ENCODE peak calls at places on chromosomes 6 and 20, in eight cellular contexts. Z is neural progenitor cell, D is MM.1S, A is HCT116, Q is GM23248, E is PC-3, K is hepatocyte, U is SK-N-SH. N is an unnamed sample.

GRCh38 chr20:58755751-58756524 is 63.3 kb downstream of the NPEPL1 start:
- DNase-seq in Q (no peak), D (no peak), K (no peak), A (no peak), U (no peak), E (no peak), Z (no peak), N (no peak)

GRCh38 chr20:38893485-38894090 is 32.6 kb upstream of the FAM83D start:
- DNase-seq in Q (peak; percentile 63), K (peak; percentile 79), A (peak; percentile 19), Z (peak; percentile 76), E (peak; percentile 75), D (peak; percentile 83), U (peak; percentile 91), N (peak; percentile 85)

GRCh38 chr20:15012551-15012950 is 675.1 kb upstream of the FLRT3 start:
- DNase-seq in Z (peak; percentile 54), U (no peak), K (no peak), A (no peak), Q (no peak), E (no peak), D (no peak), N (no peak)

GRCh38 chr6:149484733-149485700 is at the start of gene ZC3H12D:
- DNase-seq in Q (peak; percentile 52), A (peak; percentile 38), Z (peak; percentile 18), E (peak; percentile 47), K (peak; percentile 79), U (no peak), D (no peak), N (no peak)

GRCh38 chr6:26033132-26033941 is 53.9 kb upstream of the HFE start:
- DNase-seq in Z (peak; percentile 87), D (peak; percentile 95), A (peak; percentile 95), U (peak; percentile 79), E (peak; percentile 97), K (peak; percentile 90), Q (peak; percentile 94), N (peak; percentile 95)

GRCh38 chr6:15317934-15318902 is 72.3 kb downstream of the JARID2 start:
- DNase-seq in Q (no peak), D (no peak), K (no peak), Z (peak; percentile 68), A (no peak), U (no peak), E (no peak), N (no peak)

GRCh38 chr6:90720404-90720803 is 133.5 kb upstream of the MAP3K7 start:
- DNase-seq in D (no peak), K (no peak), A (no peak), Q (no peak), Z (no peak), U (no peak), E (no peak), N (no peak)

GRCh38 chr20:32603046-32603726 is 18.1 kb upstream of the NOL4L start:
- DNase-seq in U (no peak), Z (no peak), Q (no peak), D (no peak), E (no peak), A (no peak), K (no peak), N (no peak)

GRCh38 chr6:111805511-111806181 is 67.6 kb downstream of the FYN start:
- DNase-seq in K (no peak), E (peak; percentile 65), A (no peak), D (no peak), U (no peak), Z (peak; percentile 24), Q (peak; percentile 83), N (no peak)

GRCh38 chr6:170366248-170366960 is 59.8 kb downstream of the FAM120B start:
- DNase-seq in Z (no peak), Q (no peak), K (no peak), U (peak; percentile 37), D (no peak), A (no peak), E (no peak), N (no peak)

GRCh38 chr6:48904809-48905208 is 558.2 kb downstream of the MMUT start:
- DNase-seq in D (peak; percentile 48), E (no peak), Q (no peak), K (no peak), A (no peak), Z (no peak), U (no peak), N (no peak)

GRCh38 chr6:158768396-158768795 is 50.8 kb downstream of the EZR start:
- DNase-seq in E (no peak), D (no peak), U (no peak), Q (no peak), A (no peak), K (no peak), Z (no peak), N (no peak)

GRCh38 chr20:39885975-39886649 is 802.9 kb downstream of the MAFB start:
- DNase-seq in E (peak; percentile 13), K (peak; percentile 81), Z (peak; percentile 84), D (peak; percentile 57), A (no peak), U (peak; percentile 29), Q (peak; percentile 98), N (peak; percentile 94)

GRCh38 chr6:119077643-119078448 is 618 bp downstream of the FAM184A start:
- DNase-seq in Z (peak; percentile 55), E (peak; percentile 67), Q (peak; percentile 29), K (peak; percentile 67), A (no peak), D (peak; percentile 61), U (peak; percentile 75), N (peak; percentile 82)

GRCh38 chr6:81859884-81860283 is 107.4 kb upstream of the TENT5A start:
- DNase-seq in D (no peak), U (no peak), Z (no peak), A (no peak), E (no peak), K (no peak), Q (no peak), N (no peak)

DNA sequence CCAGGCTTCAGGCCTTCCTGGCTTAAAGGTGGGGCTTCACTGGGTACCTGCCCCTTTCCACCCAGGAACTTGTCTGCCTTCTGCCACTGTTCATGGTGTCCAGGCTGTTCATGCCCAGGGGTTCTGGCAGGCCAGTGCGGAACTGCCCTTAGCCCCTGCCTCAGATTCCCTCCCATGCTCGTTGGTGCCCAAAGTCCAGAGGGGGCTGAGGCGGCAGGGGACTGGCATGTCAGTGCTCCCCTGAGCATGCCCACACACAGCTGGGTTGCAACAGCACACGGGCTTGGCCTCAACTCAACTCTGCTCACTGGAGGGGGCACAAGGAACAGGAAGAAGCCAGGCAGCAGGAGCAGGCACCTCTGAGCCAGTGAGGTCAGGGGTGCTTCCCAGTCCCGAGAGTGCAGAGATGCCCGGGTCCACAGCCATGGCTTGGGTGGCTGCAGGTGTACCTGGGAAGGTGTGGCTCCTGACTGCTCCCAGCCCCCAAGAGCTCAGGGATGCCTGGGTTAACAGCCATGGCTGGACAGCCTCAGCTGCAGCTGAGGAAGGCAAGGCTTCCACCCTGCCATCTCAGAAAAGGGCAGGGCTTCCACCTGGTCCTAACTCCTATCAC is 845.9 kb downstream of the EYS start:
- DNase-seq in Z (no peak), E (no peak), A (no peak), U (no peak), K (no peak), D (no peak), Q (no peak), N (no peak)
- TF ChIP-seq EZH2phosphoT487 in Z (no peak), E (no peak), A (no peak), U (no peak), K (no peak), D (no peak), Q (no peak), N (no peak)

GRCh38 chr20:44976698-44977097 is 10.4 kb downstream of the STK4 start:
- DNase-seq in Z (no peak), D (no peak), K (no peak), U (no peak), E (no peak), A (no peak), Q (no peak), N (no peak)

GRCh38 chr20:44981736-44982406 is 15.6 kb downstream of the STK4 start:
- DNase-seq in Q (no peak), U (no peak), E (no peak), Z (no peak), A (no peak), D (no peak), K (no peak), N (no peak)

GRCh38 chr20:44983095-44983674 is 16.9 kb downstream of the STK4 start:
- DNase-seq in E (no peak), D (no peak), U (no peak), Z (no peak), Q (no peak), K (no peak), A (no peak), N (no peak)

DNA sequence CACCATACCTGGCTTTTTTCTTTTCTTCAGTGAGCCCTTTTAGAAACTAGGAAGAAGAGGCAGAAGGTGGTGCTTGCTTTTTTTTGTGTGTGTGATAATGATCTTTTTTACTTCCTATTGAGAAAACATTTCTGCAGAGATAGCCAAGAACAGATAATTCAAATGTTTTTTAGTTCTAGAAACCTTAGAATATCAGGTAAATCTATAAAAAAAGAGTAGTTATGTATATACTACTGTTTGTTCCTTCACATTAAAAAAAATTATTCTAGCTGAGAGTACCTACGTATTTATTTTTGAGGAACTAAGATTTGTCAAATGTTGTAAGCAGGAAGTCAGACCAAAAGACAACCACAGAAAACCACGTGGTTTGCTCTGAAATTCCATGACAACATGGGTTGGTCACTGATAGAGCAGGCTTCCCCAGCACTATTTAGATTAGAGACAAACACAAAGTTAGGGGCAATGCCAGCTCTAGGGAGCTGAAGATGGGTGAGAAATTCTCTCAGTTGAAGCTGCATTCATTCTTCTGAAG is 12.8 kb downstream of the STK4 start:
- DNase-seq in Z (no peak), U (no peak), D (peak; percentile 91), Q (no peak), A (no peak), E (peak; percentile 35), K (no peak), N (no peak)
- H3K27ac ChIP-seq in Z (no peak overlapping the region), U (no peak overlapping the region), D (peak overlapping the region; percentile 99), Q (no peak overlapping the region), A (no peak overlapping the region), E (no peak overlapping the region), K (no peak overlapping the region), N (peak overlapping the region; percentile 45)

DNA sequence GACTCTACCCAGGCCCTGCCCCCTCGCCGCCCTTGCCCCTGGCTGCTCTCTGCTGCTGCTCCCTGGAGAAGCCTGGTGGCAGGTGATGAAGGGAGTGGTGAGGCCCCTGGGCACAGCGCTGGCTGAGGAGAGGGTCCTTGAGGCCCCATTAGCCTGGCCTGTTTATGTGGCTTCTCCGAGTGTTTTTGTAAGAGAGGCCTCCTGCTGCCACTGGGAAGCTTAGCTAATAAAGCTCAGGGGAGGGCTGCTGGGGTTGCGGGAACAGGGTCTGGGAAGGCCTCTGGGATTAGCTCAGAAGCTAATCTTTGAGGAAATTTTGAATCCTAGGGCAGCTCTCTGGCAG is 15.5 kb downstream of the EBF4 start:
- DNase-seq in U (no peak), A (no peak), D (no peak), K (no peak), Z (peak; percentile 70), E (no peak), Q (no peak), N (no peak)
- H3K27me3 ChIP-seq in U (no peaks in the 10 kb centered on the region), A (no peaks in the 10 kb centered on the region), D (no peaks in the 10 kb centered on the region), K (no peaks in the 10 kb centered on the region), Z (peaks cover 69% of the 10 kb centered on the region), E (peaks cover 40% of the 10 kb centered on the region), Q (peaks cover 32% of the 10 kb centered on the region), N (peaks cover 45% of the 10 kb centered on the region)

DNA sequence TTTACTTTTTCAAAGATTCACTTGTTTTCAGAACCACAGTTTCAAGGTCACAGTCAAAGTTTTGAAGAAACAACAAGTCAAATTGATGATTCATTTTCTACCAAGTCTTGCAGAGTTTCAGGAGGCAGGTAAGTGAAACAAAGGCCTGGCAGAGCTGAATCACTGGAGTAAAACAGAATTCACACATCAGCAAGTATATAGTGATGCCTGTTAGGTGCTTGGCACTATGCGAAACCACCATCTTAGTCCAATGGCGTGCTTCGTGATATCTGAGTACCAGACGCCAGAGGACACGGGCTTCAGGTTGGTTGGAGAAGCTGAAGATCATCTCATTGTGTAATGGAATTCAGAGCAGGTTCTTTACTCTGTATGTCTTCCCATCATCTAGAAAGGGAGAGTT is 75.9 kb downstream of the RTN4IP1 start:
- DNase-seq in A (no peak), K (no peak), E (no peak), Q (no peak), Z (no peak), U (no peak), D (no peak), N (no peak)
- TF ChIP-seq EZH2phosphoT487 in A (no peak), K (no peak), E (no peak), Q (no peak), Z (no peak), U (no peak), D (no peak), N (no peak)